ENCODE peak calls at places on chromosomes 1 and 21, in five cellular contexts. P, Y, I, H and V are unnamed samples.

GRCh38 chr1:183757061-183757460 is 47.9 kb upstream of the RGL1 start:
- DNase-seq in Y (no peak), H (no peak), I (no peak), P (no peak), V (no peak)

GRCh38 chr1:183600136-183600535 is 9.9 kb upstream of the NCF2 start:
- DNase-seq in H (no peak), Y (no peak), P (no peak), I (no peak), V (peak)

GRCh38 chr1:91165033-91165654 is 143.3 kb upstream of the ZNF644 start:
- DNase-seq in I (peak), Y (peak), P (peak), H (peak), V (peak)

GRCh38 chr1:64537942-64538341 is 68.0 kb downstream of the CACHD1 start:
- DNase-seq in Y (no peak), H (no peak), P (no peak), I (no peak), V (no peak)

GRCh38 chr1:28247603-28248272 is 11.6 kb upstream of the SESN2 start:
- DNase-seq in P (no peak), Y (no peak), H (no peak), I (no peak), V (no peak)

GRCh38 chr1:185741551-185741950 is 7.4 kb downstream of the HMCN1 start:
- DNase-seq in Y (no peak), P (no peak), I (no peak), H (no peak), V (no peak)

GRCh38 chr1:64856564-64856963 is 109.8 kb downstream of the JAK1 start:
- DNase-seq in I (no peak), Y (no peak), P (no peak), H (no peak), V (no peak)

GRCh38 chr1:236338096-236338495 is 56.0 kb upstream of the EDARADD start:
- DNase-seq in I (no peak), H (no peak), Y (no peak), P (no peak), V (no peak)

GRCh38 chr1:228445867-228446584 is 29.4 kb upstream of the TRIM17 start:
- DNase-seq in H (peak), I (peak), Y (no peak), P (no peak), V (peak)

GRCh38 chr1:198856601-198857000 is 217.8 kb downstream of the PTPRC start:
- DNase-seq in Y (no peak), H (no peak), P (no peak), I (no peak), V (no peak)

GRCh38 chr1:1338278-1338677 is 7.2 kb downstream of the TAS1R3 start:
- DNase-seq in P (no peak), Y (no peak), I (no peak), H (no peak), V (peak)

GRCh38 chr1:185656663-185657062 is 77.5 kb upstream of the HMCN1 start:
- DNase-seq in I (no peak), H (no peak), Y (no peak), P (no peak), V (no peak)

GRCh38 chr1:79006564-79006963 is at the start of gene ADGRL4:
- DNase-seq in H (no peak), Y (no peak), P (no peak), I (no peak), V (peak)

GRCh38 chr1:203461717-203462116 is 13.9 kb upstream of the PRELP start:
- DNase-seq in I (no peak), Y (no peak), H (no peak), P (no peak), V (no peak)

GRCh38 chr1:150928286-150928685 is 2.1 kb downstream of the SETDB1 start:
- DNase-seq in P (no peak), H (no peak), I (no peak), Y (no peak), V (no peak)

GRCh38 chr1:54256756-54257155 is 56.8 kb downstream of the MRPL37 start:
- DNase-seq in Y (no peak), P (no peak), I (no peak), H (no peak), V (no peak)

GRCh38 chr1:150887018-150887417 is at the start of gene CTXND2:
- DNase-seq in H (no peak), I (no peak), Y (no peak), P (no peak), V (no peak)

GRCh38 chr1:230250061-230250460 is 176.1 kb downstream of the PGBD5 start:
- DNase-seq in Y (no peak), H (no peak), P (no peak), I (no peak), V (no peak)

GRCh38 chr1:28249879-28250295 is 9.4 kb upstream of the SESN2 start:
- DNase-seq in Y (no peak), H (no peak), P (no peak), I (no peak), V (no peak)

GRCh38 chr1:9942399-9942938 is 722 bp downstream of the LZIC start:
- DNase-seq in I (peak), H (no peak), Y (no peak), P (no peak), V (no peak)

GRCh38 chr21:36563301-36563926 is 83.5 kb upstream of the CLDN14 start:
- DNase-seq in I (no peak), P (no peak), Y (no peak), H (no peak), V (no peak)

GRCh38 chr1:11025618-11026017 is 13.2 kb downstream of the TARDBP start:
- DNase-seq in Y (no peak), I (no peak), H (no peak), P (no peak), V (no peak)

GRCh38 chr1:11027316-11027715 is 14.9 kb downstream of the TARDBP start:
- DNase-seq in I (no peak), Y (no peak), H (no peak), P (no peak), V (no peak)

GRCh38 chr1:11026052-11026451 is 13.6 kb downstream of the TARDBP start:
- DNase-seq in Y (no peak), P (no peak), H (no peak), I (no peak), V (no peak)

GRCh38 chr1:11028018-11028417 is 15.6 kb downstream of the TARDBP start:
- DNase-seq in P (no peak), I (no peak), Y (no peak), H (no peak), V (no peak)

GRCh38 chr1:11026903-11027302 is 14.4 kb downstream of the TARDBP start:
- DNase-seq in P (no peak), Y (no peak), H (no peak), I (no peak), V (no peak)
- TF ChIP-seq POLR2A in P (no peak), Y (no peak), H (no peak), I (peak), V (no peak)

DNA sequence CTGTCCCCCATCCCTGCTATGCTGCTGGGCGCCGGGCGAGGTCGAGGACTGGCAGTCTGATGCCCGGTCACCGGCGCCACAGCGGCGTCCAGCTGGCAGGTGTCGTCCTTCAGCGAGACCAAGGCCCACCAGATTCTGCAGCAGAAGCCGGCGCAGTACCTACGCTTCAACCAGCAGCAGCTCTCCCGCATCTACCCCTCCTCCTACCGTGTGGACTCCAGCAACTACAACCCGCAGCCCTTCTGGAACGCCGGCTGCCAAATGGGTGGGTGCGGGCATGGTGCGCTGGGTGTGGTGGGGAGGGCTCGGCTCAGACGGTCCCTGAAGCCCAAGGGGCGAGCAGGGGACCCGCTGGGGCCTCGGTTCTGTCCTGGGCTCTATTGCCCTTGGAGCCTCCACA is 20.7 kb downstream of the PLCH2 start:
- DNase-seq in P (no peak), Y (no peak), H (no peak), I (no peak), V (no peak)
- TF ChIP-seq POLR2AphosphoS5 in P (no peak), Y (no peak), H (no peak), I (no peak), V (no peak)

GRCh38 chr1:173581384-173582078 is 21.3 kb downstream of the SLC9C2 start:
- DNase-seq in H (no peak), P (no peak), Y (no peak), I (no peak), V (no peak)

GRCh38 chr1:173580658-173581057 is 22.2 kb downstream of the SLC9C2 start:
- DNase-seq in H (no peak), P (no peak), Y (no peak), I (no peak), V (no peak)

GRCh38 chr1:173580081-173580480 is 22.8 kb downstream of the SLC9C2 start:
- DNase-seq in I (no peak), Y (no peak), P (no peak), H (no peak), V (no peak)
- TF ChIP-seq POLR2A in I (no peak), Y (no peak), P (no peak), H (no peak), V (no peak)

DNA sequence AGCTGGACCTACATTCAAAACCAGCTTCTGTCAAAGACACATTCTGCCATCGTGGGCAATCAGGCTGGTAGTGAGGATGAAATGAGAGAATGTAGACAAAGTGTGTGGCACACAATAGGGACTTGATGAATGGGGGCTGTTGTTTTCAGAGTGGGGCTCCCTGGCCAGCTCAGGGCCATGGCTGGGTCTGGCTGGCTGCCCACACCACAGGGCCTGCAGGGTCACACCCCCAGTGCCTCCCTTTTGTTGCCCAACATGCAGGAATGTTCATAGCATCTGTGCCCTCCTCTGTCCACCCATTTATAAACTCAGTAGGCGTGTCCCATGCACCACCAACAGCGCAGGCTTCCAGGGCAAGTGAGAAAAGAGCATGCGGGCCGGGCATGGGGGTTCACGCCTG is 20.8 kb upstream of the ECE1 start:
- DNase-seq in I (no peak), H (no peak), P (no peak), Y (no peak), V (no peak)
- TF ChIP-seq POLR2AphosphoS5 in I (no peak), H (no peak), P (no peak), Y (no peak), V (no peak)

GRCh38 chr1:42797414-42797813 is 12.6 kb downstream of the TMEM269 start:
- DNase-seq in Y (no peak), H (no peak), P (no peak), I (no peak), V (no peak)
- TF ChIP-seq POLR2A in Y (no peak), H (no peak), P (no peak), I (no peak), V (no peak)